ENCODE peak calls at places on chromosome 22, in four cellular contexts. D, X, H and Z are unnamed samples.

GRCh38 chr22:26724414-26724813 is 67.0 kb downstream of the MIAT start:
- DNase-seq in D (no peak), X (no peak), H (no peak), Z (no peak)

GRCh38 chr22:19244600-19245352 is 46.7 kb downstream of the CLTCL1 start:
- DNase-seq in D (no peak), X (no peak), H (no peak), Z (no peak)

GRCh38 chr22:39527481-39527961 is 5.0 kb downstream of the RPS19BP1 start:
- DNase-seq in D (no peak), X (no peak), H (peak; percentile 85), Z (no peak)

GRCh38 chr22:24006914-24007214 is 1.6 kb upstream of the GSTT4 start:
- DNase-seq in D (no peak), X (no peak), H (no peak), Z (no peak)

GRCh38 chr22:34975721-34976120 is 90.2 kb upstream of the ISX start:
- DNase-seq in D (no peak), X (no peak), H (no peak), Z (no peak)

GRCh38 chr22:35928273-35928798 is 100.3 kb downstream of the RBFOX2 start:
- DNase-seq in D (no peak), X (no peak), H (no peak), Z (no peak)

GRCh38 chr22:45807156-45807915 is 135.7 kb downstream of the ATXN10 start:
- DNase-seq in D (peak; percentile 21), X (no peak), H (no peak), Z (no peak)

GRCh38 chr22:28019360-28019759 is 100.3 kb upstream of the PITPNB start:
- DNase-seq in D (peak; percentile 67), X (peak; percentile 48), H (no peak), Z (no peak)

GRCh38 chr22:27609411-27610029 is 192.0 kb downstream of the MN1 start:
- DNase-seq in D (no peak), X (peak; percentile 46), H (no peak), Z (no peak)

GRCh38 chr22:37818397-37819099 is 4.6 kb upstream of the GALR3 start:
- DNase-seq in D (peak; percentile 84), X (peak; percentile 89), H (peak; percentile 71), Z (peak; percentile 47)

GRCh38 chr22:25165785-25166184 is 33.9 kb upstream of the CRYBB3 start:
- DNase-seq in D (no peak), X (no peak), H (no peak), Z (no peak)

GRCh38 chr22:42682113-42682851 is 33.1 kb upstream of the CYB5R3 start:
- DNase-seq in D (no peak), X (no peak), H (no peak), Z (no peak)

GRCh38 chr22:37636186-37636948 is 3.1 kb upstream of the SH3BP1 start:
- DNase-seq in D (peak; percentile 27), X (no peak), H (no peak), Z (no peak)

GRCh38 chr22:31098633-31099110 is 8.7 kb downstream of the SELENOM start:
- DNase-seq in D (peak; percentile 48), X (no peak), H (peak; percentile 66), Z (no peak)

GRCh38 chr22:39144101-39144815 is 8.2 kb downstream of the CBX7 start:
- DNase-seq in D (peak; percentile 73), X (no peak), H (peak; percentile 64), Z (peak; percentile 39)

GRCh38 chr22:37519268-37520195 is at the start of gene CARD10:
- DNase-seq in D (peak; percentile 45), X (no peak), H (peak; percentile 62), Z (no peak)

DNA sequence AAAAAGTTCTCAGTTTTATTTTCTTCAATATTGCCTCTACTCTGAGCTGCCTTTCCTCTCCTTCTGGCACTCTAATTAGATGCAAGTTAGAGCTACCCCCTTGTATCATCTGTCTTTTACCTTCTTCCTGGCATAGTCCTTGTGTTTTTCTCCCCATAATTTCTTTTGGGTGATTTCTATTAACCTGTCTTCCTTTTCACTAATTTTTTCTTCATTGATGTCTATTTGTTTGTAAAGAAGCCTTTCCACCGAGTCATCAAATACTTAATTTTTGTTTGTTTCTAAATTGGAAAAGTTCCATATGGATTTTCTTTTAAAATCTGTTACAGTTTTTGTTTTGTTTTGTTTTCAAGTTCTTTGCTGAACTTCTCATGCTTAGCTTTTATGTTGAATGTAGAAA is 558.1 kb downstream of the TBC1D22A start:
- DNase-seq in D (no peak), X (no peak), H (no peak), Z (no peak)
- H3K9me3 ChIP-seq in D (peaks cover 4% of the 10 kb centered on the region), X (no peaks in the 10 kb centered on the region), H (no peaks in the 10 kb centered on the region), Z (peaks cover 5% of the 10 kb centered on the region)

GRCh38 chr22:48890693-48891554 is 936.7 kb downstream of the BRD1 start:
- DNase-seq in D (no peak), X (peak; percentile 42), H (peak; percentile 5), Z (no peak)
- H3K9me3 ChIP-seq in D (no peaks in the 10 kb centered on the region), X (no peaks in the 10 kb centered on the region), H (no peaks in the 10 kb centered on the region), Z (no peaks in the 10 kb centered on the region)

GRCh38 chr22:47218671-47219070 is 456.2 kb downstream of the TBC1D22A start:
- DNase-seq in D (no peak), X (no peak), H (peak; percentile 7), Z (no peak)

GRCh38 chr22:47220752-47221151 is 458.3 kb downstream of the TBC1D22A start:
- DNase-seq in D (no peak), X (no peak), H (no peak), Z (no peak)

GRCh38 chr22:47219789-47220188 is 457.3 kb downstream of the TBC1D22A start:
- DNase-seq in D (no peak), X (no peak), H (no peak), Z (no peak)

GRCh38 chr22:47225080-47225930 is 462.9 kb downstream of the TBC1D22A start:
- DNase-seq in D (no peak), X (no peak), H (no peak), Z (no peak)

DNA sequence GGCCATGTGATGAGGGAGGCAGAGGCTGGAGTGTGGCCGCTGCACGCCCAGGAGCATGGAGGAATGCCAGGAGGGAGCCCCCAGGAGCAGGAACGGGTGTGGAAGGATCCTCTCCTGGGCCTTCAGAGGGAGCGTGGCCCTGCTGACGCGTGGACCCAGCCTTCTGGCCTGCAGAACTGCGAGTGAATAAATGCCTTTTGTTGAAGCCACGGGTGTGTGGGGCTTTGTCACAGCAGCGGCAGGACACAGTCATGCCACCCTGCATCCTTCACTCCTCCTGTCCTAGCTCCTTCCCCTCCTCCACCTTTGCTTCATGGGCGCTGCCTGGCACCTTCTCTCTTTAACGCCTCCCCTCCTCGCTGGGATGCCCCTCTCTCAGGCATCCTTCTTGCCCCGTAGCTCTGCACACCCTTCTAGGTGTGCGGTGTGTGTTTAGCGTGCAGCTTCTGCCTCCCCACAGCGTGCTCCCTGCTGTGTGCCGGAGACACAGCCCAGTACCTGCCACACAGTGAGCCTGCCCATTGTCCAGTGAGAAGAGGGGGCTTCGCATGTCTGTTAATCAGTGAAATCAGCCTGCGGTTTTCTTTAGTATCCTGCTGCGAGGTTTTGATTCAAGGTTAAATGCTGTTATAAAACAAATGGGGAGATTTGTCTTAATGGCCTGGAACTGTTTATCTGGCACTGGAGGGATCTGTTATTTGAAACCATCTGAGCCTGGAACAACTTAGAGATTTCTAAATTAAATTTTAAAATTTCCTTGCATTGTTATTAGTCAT is 459.6 kb downstream of the TBC1D22A start:
- DNase-seq in D (no peak), X (no peak), H (no peak), Z (no peak)
- H3K9me3 ChIP-seq in D (no peaks in the 10 kb centered on the region), X (no peaks in the 10 kb centered on the region), H (no peaks in the 10 kb centered on the region), Z (no peaks in the 10 kb centered on the region)

DNA sequence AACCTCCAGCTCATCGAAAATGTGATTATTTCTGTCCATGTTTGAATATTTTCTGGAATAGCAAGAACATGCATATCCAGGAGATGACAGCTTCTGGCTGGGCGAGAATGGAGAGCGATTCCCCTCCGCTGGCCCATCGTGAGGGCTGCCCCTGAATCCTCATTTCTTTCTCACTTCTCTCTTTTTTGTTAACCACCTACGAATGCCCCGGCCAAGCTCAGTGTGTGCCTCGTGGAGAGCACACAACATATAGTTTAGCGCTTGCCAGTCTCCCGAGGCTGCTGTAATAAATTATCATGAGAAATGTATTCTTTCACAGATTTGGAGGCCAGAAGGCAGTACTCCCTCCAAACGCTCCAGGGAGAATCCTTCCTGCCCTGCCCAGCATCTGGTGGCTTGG is 1305.9 kb downstream of the TBC1D22A start:
- DNase-seq in D (no peak), X (no peak), H (no peak), Z (no peak)
- H3K9me3 ChIP-seq in D (no peaks in the 10 kb centered on the region), X (no peaks in the 10 kb centered on the region), H (no peaks in the 10 kb centered on the region), Z (no peaks in the 10 kb centered on the region)

GRCh38 chr22:48898524-48899377 is 928.9 kb downstream of the BRD1 start:
- DNase-seq in D (no peak), X (peak; percentile 51), H (peak; percentile 9), Z (no peak)
- H3K9me3 ChIP-seq in D (no peaks in the 10 kb centered on the region), X (no peaks in the 10 kb centered on the region), H (no peaks in the 10 kb centered on the region), Z (no peaks in the 10 kb centered on the region)

DNA sequence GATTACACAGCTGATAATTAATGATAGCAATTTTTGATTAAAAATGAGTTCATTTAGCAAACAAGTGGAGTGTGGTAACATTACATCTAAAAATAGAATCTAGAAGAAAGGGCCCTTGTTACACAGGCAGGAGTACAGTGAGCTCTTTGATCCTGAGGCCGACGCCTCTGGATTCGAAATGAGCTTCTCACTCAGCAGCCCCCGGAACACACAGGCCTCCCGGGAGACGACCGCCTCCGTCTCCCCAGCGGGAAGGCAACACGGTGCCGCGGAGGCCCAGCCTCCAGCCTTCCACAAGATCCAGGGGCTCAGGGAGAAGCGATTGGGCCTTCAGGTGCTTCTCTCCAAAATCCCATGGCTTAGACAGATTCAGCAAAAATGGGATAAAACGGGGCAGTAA is 379.1 kb downstream of the BRD1 start:
- DNase-seq in D (no peak), X (no peak), H (no peak), Z (no peak)
- H3K9me3 ChIP-seq in D (no peaks in the 10 kb centered on the region), X (no peaks in the 10 kb centered on the region), H (no peaks in the 10 kb centered on the region), Z (no peaks in the 10 kb centered on the region)

GRCh38 chr22:47621253-47621652 is 858.8 kb downstream of the TBC1D22A start:
- DNase-seq in D (no peak), X (peak; percentile 22), H (no peak), Z (no peak)
- H3K9me3 ChIP-seq in D (no peaks in the 10 kb centered on the region), X (no peaks in the 10 kb centered on the region), H (no peaks in the 10 kb centered on the region), Z (no peaks in the 10 kb centered on the region)

GRCh38 chr22:44534335-44534734 is 36.3 kb upstream of the RTL6 start:
- DNase-seq in D (no peak), X (no peak), H (no peak), Z (no peak)

GRCh38 chr22:44538071-44538470 is 40.0 kb upstream of the RTL6 start:
- DNase-seq in D (peak; percentile 88), X (peak; percentile 34), H (no peak), Z (no peak)

GRCh38 chr22:44537016-44537936 is 39.2 kb upstream of the RTL6 start:
- DNase-seq in D (peak; percentile 24), X (peak; percentile 27), H (no peak), Z (no peak)

GRCh38 chr22:44536411-44536810 is 38.4 kb upstream of the RTL6 start:
- DNase-seq in D (peak; percentile 41), X (no peak), H (no peak), Z (no peak)

DNA sequence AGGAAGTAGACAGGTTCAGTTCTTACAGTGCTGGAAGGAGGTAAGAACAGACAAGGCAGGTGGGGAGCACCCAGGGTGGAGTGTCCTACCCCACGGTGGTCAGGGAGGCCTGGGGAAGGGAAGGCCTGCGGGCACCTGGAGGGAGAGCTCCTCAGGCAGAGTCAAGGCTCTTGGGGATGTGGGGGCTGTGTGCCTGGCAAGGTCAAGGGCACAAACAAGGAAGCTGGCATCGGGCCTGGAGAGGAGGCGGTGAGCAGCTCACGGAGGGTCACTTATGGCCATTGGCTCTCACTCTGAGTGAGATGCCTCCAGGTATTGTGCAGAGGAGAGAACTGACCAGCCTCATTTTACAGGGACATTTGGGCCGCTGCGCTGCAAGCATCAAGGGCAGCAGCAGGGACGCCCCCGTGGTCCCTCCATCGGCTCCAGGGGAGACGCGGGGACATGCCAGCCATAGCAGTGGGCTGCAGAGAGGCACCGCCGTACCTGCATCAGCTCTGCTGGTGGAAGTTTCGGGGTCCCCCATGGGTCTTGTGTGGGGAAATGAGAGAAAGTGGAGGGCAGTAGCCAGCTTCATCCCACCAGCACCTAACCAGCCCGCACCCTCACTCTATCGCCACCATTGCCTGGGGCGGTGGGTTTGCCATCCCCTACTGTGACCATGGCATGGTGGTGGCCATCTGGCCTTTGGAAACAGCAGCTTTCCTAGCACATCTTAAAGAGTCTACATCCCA is 37.5 kb upstream of the RTL6 start:
- DNase-seq in D (no peak), X (peak; percentile 48), H (no peak), Z (no peak)
- H3K9me3 ChIP-seq in D (no peaks in the 10 kb centered on the region), X (no peaks in the 10 kb centered on the region), H (no peaks in the 10 kb centered on the region), Z (no peaks in the 10 kb centered on the region)